ENCODE peak calls at places on chromosomes 16 and 17, in nine cellular contexts. I, N, B, C, F, V, Z, H and E are unnamed samples.

GRCh38 chr16:74909665-74910064 is 75.3 kb downstream of the WDR59 start:
- DNase-seq in I (no peak), N (no peak), B (no peak), C (no peak), F (no peak), V (no peak), Z (no peak), H (no peak), E (no peak)

GRCh38 chr16:919658-920631 is 50.8 kb downstream of the LMF1 start:
- DNase-seq in I (peak), N (no peak), B (no peak), C (no peak), F (no peak), V (peak), Z (no peak), H (peak), E (peak)

GRCh38 chr16:56364865-56365264 is 60.5 kb downstream of the AMFR start:
- DNase-seq in I (no peak), N (no peak), B (no peak), C (no peak), F (no peak), V (no peak), Z (no peak), H (no peak), E (no peak)

GRCh38 chr17:4003131-4003500 is 38.9 kb upstream of the ATP2A3 start:
- DNase-seq in I (no peak), N (no peak), B (no peak), C (no peak), F (no peak), V (no peak), Z (no peak), H (no peak), E (peak)

GRCh38 chr16:24580665-24581064 is 41.3 kb downstream of the RBBP6 start:
- DNase-seq in I (peak), N (no peak), B (peak), C (no peak), F (no peak), V (no peak), Z (no peak), H (peak), E (no peak)

GRCh38 chr16:70494777-70495176 is 28.6 kb downstream of the COG4 start:
- DNase-seq in I (no peak), N (no peak), B (no peak), C (no peak), F (no peak), V (no peak), Z (no peak), H (no peak), E (no peak)

GRCh38 chr16:6105115-6105514 is 1007.5 kb upstream of the EEF2KMT start:
- DNase-seq in I (peak), N (no peak), B (peak), C (no peak), F (no peak), V (no peak), Z (no peak), H (no peak), E (no peak)

GRCh38 chr17:76447931-76448652 is 4.9 kb downstream of the UBE2O start:
- DNase-seq in I (no peak), N (peak), B (peak), C (no peak), F (no peak), V (peak), Z (no peak), H (peak), E (no peak)

GRCh38 chr17:50182783-50183438 is 17.1 kb downstream of the SGCA start:
- DNase-seq in I (peak), N (no peak), B (peak), C (no peak), F (no peak), V (no peak), Z (no peak), H (peak), E (peak)

GRCh38 chr17:3762922-3763776 is 37.8 kb downstream of the ITGAE start:
- DNase-seq in I (no peak), N (no peak), B (no peak), C (no peak), F (no peak), V (no peak), Z (no peak), H (no peak), E (peak)

GRCh38 chr16:34078697-34079096 is 619.3 kb downstream of the TP53TG3F start:
- DNase-seq in I (peak), N (no peak), B (peak), C (no peak), F (no peak), V (no peak), Z (no peak), H (peak), E (no peak)

GRCh38 chr17:1322469-1322868 is 43.0 kb downstream of the TRARG1 start:
- DNase-seq in I (no peak), N (no peak), B (no peak), C (no peak), F (no peak), V (no peak), Z (no peak), H (no peak), E (no peak)

GRCh38 chr17:61065263-61065773 is 334.3 kb upstream of the TBX2 start:
- DNase-seq in I (peak), N (no peak), B (peak), C (no peak), F (no peak), V (peak), Z (no peak), H (peak), E (no peak)

GRCh38 chr17:12047977-12048376 is 27.3 kb downstream of the MAP2K4 start:
- DNase-seq in I (peak), N (no peak), B (peak), C (no peak), F (no peak), V (no peak), Z (no peak), H (no peak), E (no peak)

GRCh38 chr16:1030381-1030901 is 42.1 kb upstream of the SSTR5 start:
- DNase-seq in I (no peak), N (no peak), B (no peak), C (no peak), F (no peak), V (no peak), Z (no peak), H (no peak), E (no peak)

GRCh38 chr17:27793168-27793905 is 7.0 kb downstream of the NOS2 start:
- DNase-seq in I (no peak), N (peak), B (no peak), C (peak), F (no peak), V (no peak), Z (no peak), H (no peak), E (no peak)

GRCh38 chr17:73369126-73369525 is 57.3 kb upstream of the CDC42EP4 start:
- DNase-seq in I (no peak), N (no peak), B (no peak), C (no peak), F (no peak), V (no peak), Z (no peak), H (no peak), E (no peak)

GRCh38 chr17:34902761-34903325 is 58.4 kb downstream of the CCT6B start:
- DNase-seq in I (no peak), N (no peak), B (no peak), C (no peak), F (no peak), V (no peak), Z (no peak), H (no peak), E (no peak)

GRCh38 chr16:23796941-23797340 is 38.8 kb upstream of the PRKCB start:
- DNase-seq in I (no peak), N (no peak), B (no peak), C (no peak), F (no peak), V (no peak), Z (no peak), H (no peak), E (no peak)

GRCh38 chr16:64736887-64737286 is 385.0 kb downstream of the CDH11 start:
- DNase-seq in I (no peak), N (no peak), B (no peak), C (no peak), F (no peak), V (no peak), Z (no peak), H (peak), E (no peak)

GRCh38 chr16:28191364-28191985 is 20.3 kb downstream of the XPO6 start:
- DNase-seq in I (no peak), N (no peak), B (no peak), C (no peak), F (no peak), V (no peak), Z (no peak), H (no peak), E (no peak)

GRCh38 chr17:45043813-45044540 is 7.5 kb downstream of the DCAKD start:
- DNase-seq in I (no peak), N (no peak), B (no peak), C (no peak), F (no peak), V (no peak), Z (no peak), H (no peak), E (no peak)

GRCh38 chr17:47253541-47254402 is at the start of gene ITGB3:
- DNase-seq in I (peak), N (peak), B (peak), C (peak), F (peak), V (peak), Z (peak), H (peak), E (no peak)
- TF ChIP-seq CTCF in I (peak), N (peak), B (no peak), C (peak), F (peak), V (peak), Z (peak), H (peak), E (peak)

DNA sequence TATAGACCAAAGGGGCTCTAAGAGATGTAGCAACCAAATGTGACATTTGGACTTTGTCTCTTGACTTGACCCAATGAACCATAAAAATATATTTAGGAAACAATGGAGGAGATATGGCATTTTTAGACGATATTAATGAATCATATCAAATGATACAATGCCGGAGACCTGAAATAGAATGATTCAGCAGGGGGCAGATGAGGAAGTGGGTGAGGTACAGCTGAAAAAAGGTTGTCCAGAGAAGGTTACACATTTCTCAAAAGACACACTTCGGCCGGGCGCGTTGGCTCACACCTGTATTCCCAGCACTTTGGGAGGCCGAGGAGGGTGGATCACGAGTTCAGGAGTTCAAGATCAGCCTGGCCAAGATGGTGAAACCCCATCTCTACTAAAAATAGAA is 16.5 kb upstream of the SNN start:
- DNase-seq in I (no peak), N (no peak), B (no peak), C (no peak), F (no peak), V (no peak), Z (no peak), H (no peak), E (no peak)
- TF ChIP-seq CTCF in I (no peak), N (no peak), B (no peak), C (no peak), F (no peak), V (no peak), Z (no peak), H (no peak), E (no peak)

GRCh38 chr17:21194210-21194609 is 19.8 kb downstream of the TMEM11 start:
- DNase-seq in I (no peak), N (no peak), B (no peak), C (no peak), F (no peak), V (peak), Z (no peak), H (peak), E (no peak)
- TF ChIP-seq CTCF in I (no peak), N (no peak), B (no peak), C (no peak), F (no peak), V (no peak), Z (no peak), H (no peak), E (no peak)

DNA sequence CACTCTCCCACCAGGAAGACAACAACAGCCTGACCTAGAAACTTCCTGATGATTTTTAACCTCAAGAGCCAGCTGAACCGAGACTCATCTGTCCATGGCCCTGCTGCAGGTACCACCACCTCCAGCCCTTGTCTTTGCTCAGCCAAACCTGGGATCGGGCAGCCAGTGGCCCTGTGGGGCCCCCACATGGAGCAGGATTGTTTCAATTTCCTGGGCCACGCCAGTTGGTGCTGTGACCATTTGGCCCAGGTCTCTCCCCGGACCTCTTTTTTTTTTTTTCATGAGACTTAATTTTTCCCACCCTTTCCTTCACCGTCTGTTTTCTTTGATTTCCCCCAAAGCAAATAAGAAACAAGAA is 8.3 kb upstream of the HOXB2 start:
- DNase-seq in I (no peak), N (no peak), B (no peak), C (no peak), F (no peak), V (no peak), Z (no peak), H (no peak), E (no peak)
- TF ChIP-seq CTCF in I (no peak), N (no peak), B (no peak), C (no peak), F (no peak), V (no peak), Z (no peak), H (no peak), E (no peak)

DNA sequence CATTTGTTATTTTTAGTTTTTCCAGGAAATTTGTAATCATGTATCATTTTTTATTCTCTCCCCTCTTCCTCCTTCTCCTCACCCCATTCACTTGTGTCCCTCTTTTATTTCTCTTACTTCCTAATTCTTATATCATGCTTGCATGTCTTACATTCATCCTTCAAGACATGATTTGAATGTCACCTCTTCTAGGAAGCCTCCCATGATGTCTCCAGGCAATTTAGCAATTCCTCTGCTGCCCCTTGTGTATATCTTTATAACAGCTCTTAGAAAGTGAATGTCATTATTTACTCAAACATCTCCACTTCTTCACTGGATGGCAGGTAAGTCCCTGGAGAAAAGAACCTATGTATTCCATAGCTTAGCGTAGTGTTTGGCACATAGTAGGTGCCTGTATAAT is 7.8 kb downstream of the HNF1B start:
- DNase-seq in I (no peak), N (no peak), B (no peak), C (no peak), F (no peak), V (no peak), Z (no peak), H (no peak), E (no peak)
- TF ChIP-seq CTCF in I (peak), N (no peak), B (peak), C (peak), F (no peak), V (no peak), Z (no peak), H (peak), E (peak)